ENCODE peak calls at places on chromosomes 11 and 22, in nine cellular contexts. S, T, J, D, X, M, N, G and F are unnamed samples.

GRCh38 chr11:119751281-119752060 is 22.5 kb upstream of the NECTIN1 start:
- DNase-seq in S (no peak), T (no peak), J (no peak), D (no peak), X (no peak), M (no peak), N (no peak), G (no peak), F (no peak)

GRCh38 chr11:74035264-74035663 is 26.4 kb upstream of the UCP3 start:
- DNase-seq in S (no peak), T (no peak), J (no peak), D (no peak), X (peak), M (no peak), N (no peak), G (no peak), F (peak)

GRCh38 chr22:36012332-36012731 is 16.3 kb downstream of the RBFOX2 start:
- DNase-seq in S (no peak), T (no peak), J (no peak), D (no peak), X (no peak), M (no peak), N (no peak), G (no peak), F (no peak)

GRCh38 chr11:123469586-123469985 is 39.5 kb downstream of the GRAMD1B start:
- DNase-seq in S (no peak), T (no peak), J (no peak), D (no peak), X (no peak), M (no peak), N (no peak), G (no peak), F (no peak)

GRCh38 chr11:75040167-75040770 is 51.5 kb downstream of the NEU3 start:
- DNase-seq in S (no peak), T (no peak), J (no peak), D (no peak), X (no peak), M (no peak), N (no peak), G (no peak), F (no peak)

GRCh38 chr22:37431811-37432707 is 4.8 kb upstream of the ELFN2 start:
- DNase-seq in S (no peak), T (no peak), J (peak), D (peak), X (peak), M (no peak), N (no peak), G (no peak), F (peak)

GRCh38 chr11:108906826-108907225 is 242.0 kb downstream of the DDX10 start:
- DNase-seq in S (no peak), T (no peak), J (no peak), D (no peak), X (peak), M (no peak), N (no peak), G (no peak), F (peak)

GRCh38 chr22:21972293-21972779 is 10.3 kb downstream of the TOP3B start:
- DNase-seq in S (peak), T (peak), J (no peak), D (peak), X (peak), M (no peak), N (no peak), G (no peak), F (peak)

GRCh38 chr11:61733120-61733978 is 19.1 kb upstream of the MYRF start:
- DNase-seq in S (peak), T (peak), J (peak), D (peak), X (peak), M (peak), N (peak), G (peak), F (peak)

GRCh38 chr22:40036126-40036525 is 41.4 kb downstream of the FAM83F start:
- DNase-seq in S (no peak), T (no peak), J (no peak), D (no peak), X (no peak), M (no peak), N (no peak), G (no peak), F (no peak)

GRCh38 chr11:47593934-47594855 is at the start of gene C1QTNF4:
- DNase-seq in S (no peak), T (no peak), J (no peak), D (no peak), X (no peak), M (no peak), N (no peak), G (no peak), F (no peak)

GRCh38 chr22:50697667-50698506 is 25.3 kb downstream of the SHANK3 start:
- DNase-seq in S (peak), T (no peak), J (no peak), D (no peak), X (no peak), M (peak), N (peak), G (no peak), F (no peak)

GRCh38 chr11:129973809-129974208 is 28.8 kb downstream of the PRDM10 start:
- DNase-seq in S (no peak), T (no peak), J (no peak), D (no peak), X (no peak), M (no peak), N (peak), G (no peak), F (no peak)

GRCh38 chr11:65894034-65894591 is 3.6 kb downstream of the CCDC85B start:
- DNase-seq in S (no peak), T (no peak), J (no peak), D (no peak), X (no peak), M (no peak), N (no peak), G (no peak), F (no peak)

GRCh38 chr11:123364145-123364544 is 65.9 kb upstream of the GRAMD1B start:
- DNase-seq in S (no peak), T (no peak), J (no peak), D (no peak), X (no peak), M (no peak), N (no peak), G (no peak), F (no peak)

GRCh38 chr22:38078046-38078840 is 5.7 kb downstream of the SLC16A8 start:
- DNase-seq in S (no peak), T (no peak), J (no peak), D (no peak), X (no peak), M (no peak), N (no peak), G (no peak), F (no peak)

GRCh38 chr11:125110996-125111340 is 458 bp downstream of the TMEM218 start:
- DNase-seq in S (no peak), T (no peak), J (no peak), D (no peak), X (no peak), M (no peak), N (no peak), G (no peak), F (no peak)

GRCh38 chr22:31062566-31063230 is 18.4 kb upstream of the SMTN start:
- DNase-seq in S (no peak), T (no peak), J (no peak), D (no peak), X (no peak), M (no peak), N (no peak), G (no peak), F (no peak)

GRCh38 chr22:31068970-31069369 is 12.1 kb upstream of the SMTN start:
- DNase-seq in S (no peak), T (no peak), J (no peak), D (no peak), X (no peak), M (no peak), N (no peak), G (no peak), F (no peak)

DNA sequence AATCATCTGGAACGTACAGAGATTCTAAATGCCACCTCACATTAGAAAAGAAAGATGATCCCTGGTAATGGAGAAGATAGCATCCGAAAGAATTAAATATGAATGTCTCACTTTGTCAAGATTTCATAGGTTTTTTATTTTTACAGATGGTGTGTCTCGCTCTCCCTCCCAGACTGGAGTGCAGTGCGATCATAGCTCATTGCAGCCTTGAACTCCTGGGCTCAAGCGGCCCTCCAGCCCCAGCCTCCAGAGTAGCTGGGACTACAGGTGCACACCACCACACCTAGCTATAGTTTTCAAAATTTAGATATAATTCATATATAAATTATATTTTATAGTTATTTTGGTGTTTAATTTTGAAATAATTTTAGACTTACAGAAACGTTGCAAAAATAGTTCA is 16.7 kb upstream of the SMTN start:
- DNase-seq in S (no peak), T (no peak), J (no peak), D (no peak), X (no peak), M (no peak), N (no peak), G (no peak), F (no peak)
- H3K4me3 ChIP-seq in S (peak), T (no peak), J (peak), D (no peak), X (no peak), M (no peak), N (no peak), G (no peak), F (no peak)

GRCh38 chr11:102268083-102268984 is 49.0 kb upstream of the BIRC3 start:
- DNase-seq in S (peak), T (peak), J (peak), D (peak), X (peak), M (peak), N (peak), G (peak), F (peak)
- TF ChIP-seq CTCF in S (peak), T (no peak), J (peak), D (peak), X (peak), M (no peak), N (peak), G (peak), F (peak)

DNA sequence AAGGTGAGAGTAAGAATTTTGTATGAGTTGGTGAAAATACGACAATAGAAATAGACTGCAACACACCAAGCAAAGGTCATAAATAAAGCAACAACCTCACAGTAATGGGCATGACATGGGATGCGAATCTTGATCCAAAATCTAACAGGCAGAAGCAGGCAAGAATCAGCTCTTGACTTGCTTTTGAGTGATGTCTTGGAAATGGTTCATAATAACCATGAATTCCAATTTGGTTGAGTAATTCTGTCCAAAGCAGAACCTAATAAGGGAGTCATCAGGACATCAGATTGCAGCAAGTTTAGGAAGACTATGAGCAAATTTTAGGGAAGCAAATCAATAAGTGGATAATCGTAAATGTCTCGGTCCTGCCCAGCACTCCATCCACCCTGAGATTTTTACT is 224.0 kb upstream of the ISX start:
- DNase-seq in S (no peak), T (no peak), J (no peak), D (no peak), X (no peak), M (no peak), N (no peak), G (no peak), F (no peak)
- H3K4me3 ChIP-seq in S (no peak), T (no peak), J (no peak), D (no peak), X (no peak), M (no peak), N (no peak), G (no peak), F (no peak)

DNA sequence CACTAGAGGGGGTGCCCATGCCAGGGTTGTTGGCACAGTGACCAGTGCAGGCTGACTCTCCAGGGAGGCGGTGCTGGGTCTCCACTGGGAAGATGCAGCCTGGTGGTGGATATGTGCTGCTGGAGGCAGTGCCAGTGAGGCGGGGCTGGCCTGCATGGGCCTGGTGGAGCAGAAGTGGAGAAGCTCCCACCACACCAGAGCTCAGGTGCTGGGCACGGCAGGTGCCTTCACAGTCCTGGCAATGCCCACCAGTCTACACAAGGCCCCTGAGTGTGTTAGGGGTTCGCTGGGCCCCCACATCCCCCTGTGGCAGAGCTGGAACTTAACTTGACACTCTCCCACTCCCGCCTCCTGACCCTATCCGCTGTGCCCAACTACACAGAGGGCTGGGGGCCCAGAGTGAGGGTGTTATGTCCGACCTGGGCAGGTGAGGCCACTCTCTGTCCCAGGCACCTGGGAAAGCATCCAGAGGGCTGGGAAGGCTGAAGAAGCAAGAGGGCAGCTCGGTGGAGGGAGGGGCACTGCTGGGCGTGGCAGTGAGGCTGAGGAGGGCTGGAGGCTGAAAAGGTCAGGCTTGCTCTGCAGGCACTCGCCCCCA is 102.4 kb upstream of the B3GAT1 start:
- DNase-seq in S (no peak), T (no peak), J (no peak), D (no peak), X (no peak), M (peak), N (peak), G (no peak), F (no peak)
- TF ChIP-seq CTCF in S (no peak), T (no peak), J (no peak), D (no peak), X (no peak), M (no peak), N (no peak), G (no peak), F (no peak)

GRCh38 chr11:107564877-107565218 is 687 bp downstream of the ALKBH8 start:
- DNase-seq in S (no peak), T (no peak), J (no peak), D (no peak), X (no peak), M (no peak), N (no peak), G (no peak), F (no peak)

GRCh38 chr11:107561688-107562087 is 3.8 kb downstream of the ALKBH8 start:
- DNase-seq in S (no peak), T (no peak), J (no peak), D (no peak), X (no peak), M (no peak), N (no peak), G (no peak), F (peak)

GRCh38 chr11:107565219-107565937 is at the start of gene ALKBH8:
- DNase-seq in S (peak), T (peak), J (no peak), D (peak), X (peak), M (peak), N (peak), G (peak), F (peak)

GRCh38 chr11:107562647-107563208 is 2.8 kb downstream of the ALKBH8 start:
- DNase-seq in S (no peak), T (no peak), J (peak), D (peak), X (peak), M (no peak), N (no peak), G (no peak), F (peak)

DNA sequence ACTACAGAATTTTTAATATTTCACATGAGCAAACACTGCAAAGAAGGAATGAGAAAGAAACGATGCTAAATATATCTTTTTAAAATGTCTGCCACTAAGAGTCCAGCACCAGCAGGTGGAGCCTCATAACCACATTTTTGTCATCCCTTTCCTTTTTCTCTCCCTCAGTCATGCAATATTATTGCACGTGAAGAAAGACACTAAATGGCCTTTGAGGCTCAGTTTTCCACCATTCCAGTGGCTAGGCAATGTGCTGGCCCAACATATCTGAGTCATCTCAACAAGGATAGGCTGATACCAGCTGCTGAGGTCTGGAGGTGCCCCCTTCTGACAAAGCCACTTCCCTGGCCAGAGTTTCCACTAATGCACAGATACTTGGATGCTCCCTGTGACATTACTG is 1.8 kb downstream of the ALKBH8 start:
- DNase-seq in S (peak), T (no peak), J (peak), D (peak), X (peak), M (no peak), N (no peak), G (no peak), F (peak)
- H3K4me3 ChIP-seq in S (peak), T (no peak), J (peak), D (no peak), X (no peak), M (peak), N (no peak), G (no peak), F (peak)